ENCODE peak calls at places on chromosomes 5 and 9, in nine cellular contexts. R is T follicular helper cell; D is OCI-LY7; G is RWPE1; L is stimulated activated CD4-positive, alpha-beta T cell treated with anti-CD3 and anti-CD28 coated beads, Interleukin-1b, Interleukin-23, amount 100 ng/mL, for 4 hours; A is H7; B is upper lobe of left lung; K is transverse colon; U is EL. M is an unnamed sample.

GRCh38 chr9:30774326-30774725 is 1610.1 kb upstream of the ACO1 start:
- DNase-seq in R (no peak), D (no peak), G (no peak), L (no peak), A (peak; percentile 51), B (peak; percentile 25), K (no peak), U (no peak), M (no peak)

GRCh38 chr5:107653685-107654084 is 17.1 kb downstream of the EFNA5 start:
- DNase-seq in R (no peak), D (no peak), G (no peak), L (no peak), A (no peak), B (no peak), K (no peak), U (no peak), M (no peak)

GRCh38 chr9:86598411-86599239 is 244.4 kb upstream of the TUT7 start:
- DNase-seq in R (no peak), D (no peak), G (no peak), L (no peak), A (no peak), B (no peak), K (no peak), U (no peak), M (no peak)

GRCh38 chr9:69035438-69036316 is at the start of gene FXN:
- DNase-seq in R (peak; percentile 64), D (peak; percentile 87), G (peak; percentile 91), L (peak; percentile 82), A (peak; percentile 94), B (peak; percentile 97), K (peak; percentile 88), U (peak; percentile 78), M (peak; percentile 17)

GRCh38 chr9:132882616-132883015 is 3.9 kb downstream of the SPACA9 start:
- DNase-seq in R (no peak), D (no peak), G (no peak), L (no peak), A (no peak), B (no peak), K (no peak), U (no peak), M (no peak)

GRCh38 chr9:104820336-104820735 is 56.4 kb downstream of the NIPSNAP3B start:
- DNase-seq in R (no peak), D (no peak), G (no peak), L (no peak), A (no peak), B (no peak), K (no peak), U (no peak), M (no peak)

GRCh38 chr5:176530983-176531901 is 6.0 kb downstream of the RNF44 start:
- DNase-seq in R (no peak), D (peak; percentile 50), G (peak; percentile 38), L (no peak), A (peak; percentile 56), B (no peak), K (no peak), U (peak; percentile 55), M (no peak)

GRCh38 chr9:112680731-112681402 is 37.0 kb downstream of the INIP start:
- DNase-seq in R (no peak), D (no peak), G (no peak), L (no peak), A (no peak), B (no peak), K (no peak), U (no peak), M (no peak)

GRCh38 chr5:1118231-1118698 is 6.4 kb upstream of the SLC12A7 start:
- DNase-seq in R (no peak), D (no peak), G (peak; percentile 50), L (no peak), A (no peak), B (no peak), K (no peak), U (no peak), M (no peak)

GRCh38 chr5:124790895-124791732 is 44.7 kb upstream of the ZNF608 start:
- DNase-seq in R (no peak), D (no peak), G (peak; percentile 82), L (no peak), A (no peak), B (no peak), K (peak; percentile 26), U (peak; percentile 57), M (no peak)

GRCh38 chr5:58842851-58843250 is 260.0 kb downstream of the RAB3C start:
- DNase-seq in R (no peak), D (no peak), G (no peak), L (no peak), A (no peak), B (no peak), K (no peak), U (no peak), M (no peak)

GRCh38 chr9:37917801-37918664 is 14.1 kb upstream of the SLC25A51 start:
- DNase-seq in R (no peak), D (no peak), G (no peak), L (no peak), A (no peak), B (no peak), K (no peak), U (no peak), M (no peak)

GRCh38 chr5:153640293-153640692 is 149.8 kb downstream of the GRIA1 start:
- DNase-seq in R (no peak), D (no peak), G (no peak), L (no peak), A (no peak), B (no peak), K (no peak), U (no peak), M (no peak)

GRCh38 chr5:16666861-16667481 is 50.2 kb upstream of the RETREG1 start:
- DNase-seq in R (no peak), D (no peak), G (no peak), L (no peak), A (peak; percentile 42), B (peak; percentile 76), K (peak; percentile 63), U (no peak), M (no peak)

GRCh38 chr5:143271431-143271830 is 132.1 kb downstream of the NR3C1 start:
- DNase-seq in R (no peak), D (no peak), G (no peak), L (no peak), A (no peak), B (no peak), K (no peak), U (no peak), M (no peak)

GRCh38 chr9:106287108-106287631 is 575.8 kb upstream of the ZNF462 start:
- DNase-seq in R (no peak), D (no peak), G (no peak), L (no peak), A (no peak), B (peak; percentile 12), K (no peak), U (peak; percentile 6), M (no peak)

GRCh38 chr9:104386425-104387069 is 117.5 kb upstream of the OR13F1 start:
- DNase-seq in R (no peak), D (peak; percentile 30), G (peak; percentile 64), L (no peak), A (peak; percentile 43), B (no peak), K (no peak), U (peak; percentile 25), M (peak; percentile 18)

GRCh38 chr5:177312649-177313181 is 1.0 kb upstream of the MXD3 start:
- DNase-seq in R (no peak), D (peak; percentile 92), G (no peak), L (no peak), A (peak; percentile 72), B (no peak), K (peak; percentile 54), U (no peak), M (no peak)

GRCh38 chr5:91076138-91076537 is 307.0 kb downstream of the ARRDC3 start:
- DNase-seq in R (no peak), D (no peak), G (no peak), L (no peak), A (no peak), B (no peak), K (no peak), U (no peak), M (no peak)

GRCh38 chr9:27329292-27329691 is 32.3 kb upstream of the EQTN start:
- DNase-seq in R (no peak), D (no peak), G (no peak), L (no peak), A (no peak), B (no peak), K (no peak), U (no peak), M (no peak)

GRCh38 chr5:134503088-134503936 is 22.2 kb upstream of the JADE2 start:
- DNase-seq in R (peak; percentile 13), D (no peak), G (peak; percentile 98), L (peak; percentile 38), A (peak; percentile 60), B (peak; percentile 80), K (peak; percentile 67), U (peak; percentile 99), M (no peak)

GRCh38 chr9:124008307-124008854 is 3.2 kb upstream of the LHX2 start:
- DNase-seq in R (no peak), D (no peak), G (peak; percentile 86), L (no peak), A (peak; percentile 88), B (peak; percentile 71), K (no peak), U (no peak), M (no peak)

GRCh38 chr9:126326228-126327015 is at the start of gene MVB12B:
- DNase-seq in R (peak; percentile 33), D (peak; percentile 8), G (peak; percentile 62), L (peak; percentile 53), A (peak; percentile 91), B (peak; percentile 95), K (peak; percentile 39), U (peak; percentile 31), M (no peak)

GRCh38 chr9:15155826-15156225 is 151.2 kb downstream of the TTC39B start:
- DNase-seq in R (no peak), D (no peak), G (no peak), L (no peak), A (no peak), B (no peak), K (no peak), U (no peak), M (no peak)

GRCh38 chr9:76996700-76997099 is 22.8 kb upstream of the FOXB2 start:
- DNase-seq in R (no peak), D (peak; percentile 5), G (no peak), L (no peak), A (peak; percentile 63), B (no peak), K (no peak), U (peak; percentile 51), M (no peak)

GRCh38 chr5:102792705-102793104 is 37.6 kb downstream of the PAM start:
- DNase-seq in R (no peak), D (peak; percentile 4), G (no peak), L (no peak), A (no peak), B (no peak), K (no peak), U (peak; percentile 18), M (no peak)

GRCh38 chr5:177552839-177553455 is 1.4 kb downstream of the FAM193B start:
- DNase-seq in R (no peak), D (no peak), G (peak; percentile 35), L (no peak), A (peak; percentile 69), B (no peak), K (no peak), U (peak; percentile 51), M (no peak)

GRCh38 chr5:156826150-156826549 is 23.9 kb upstream of the PPP1R2B start:
- DNase-seq in R (no peak), D (peak; percentile 79), G (no peak), L (no peak), A (no peak), B (no peak), K (no peak), U (no peak), M (no peak)

GRCh38 chr5:144712090-144712489 is 541.4 kb downstream of the KCTD16 start:
- DNase-seq in R (no peak), D (peak; percentile 50), G (no peak), L (no peak), A (no peak), B (no peak), K (no peak), U (no peak), M (no peak)

GRCh38 chr5:149429839-149430721 is 51.0 kb upstream of the IL17B start:
- DNase-seq in R (no peak), D (peak; percentile 42), G (no peak), L (no peak), A (peak; percentile 80), B (peak; percentile 50), K (no peak), U (no peak), M (no peak)

GRCh38 chr9:24931894-24932293 is 386.2 kb upstream of the IZUMO3 start:
- DNase-seq in R (no peak), D (no peak), G (no peak), L (no peak), A (no peak), B (no peak), K (no peak), U (no peak), M (no peak)

M was measured in NCI-H1048.